ENCODE peak calls at places on chromosomes 16 and 17, in seven cellular contexts. W is HEK293T, X is WTC11, S is GM12878, E is HCT116, F is K562, B is HepG2. R is an unnamed sample.

GRCh38 chr16:89498839-89499238 is 8.5 kb upstream of the ANKRD11 start:
- DNase-seq in W (no peak), X (no peak), S (no peak), E (no peak), F (no peak), B (no peak), R (no peak)

GRCh38 chr17:43791589-43791988 is 11.4 kb downstream of the CFAP97D1 start:
- DNase-seq in W (peak), X (no peak), S (no peak), E (peak), F (peak), B (peak), R (no peak)

GRCh38 chr16:72021043-72021442 is 12.5 kb downstream of the DHODH start:
- DNase-seq in W (peak), X (peak), S (no peak), E (no peak), F (peak), B (no peak), R (peak)

GRCh38 chr16:50425648-50426047 is 56.9 kb upstream of the BRD7 start:
- DNase-seq in W (no peak), X (no peak), S (no peak), E (no peak), F (peak), B (no peak), R (no peak)

GRCh38 chr16:27164280-27164837 is 39.0 kb upstream of the KDM8 start:
- DNase-seq in W (no peak), X (no peak), S (no peak), E (no peak), F (no peak), B (no peak), R (no peak)

GRCh38 chr16:1412847-1413246 is 1.7 kb downstream of the UNKL start:
- DNase-seq in W (no peak), X (no peak), S (no peak), E (no peak), F (no peak), B (no peak), R (no peak)

GRCh38 chr17:80109066-80109618 is 7.8 kb downstream of the GAA start:
- DNase-seq in W (no peak), X (peak), S (no peak), E (no peak), F (no peak), B (no peak), R (no peak)

GRCh38 chr17:21174719-21175118 is 39.2 kb downstream of the TMEM11 start:
- DNase-seq in W (no peak), X (no peak), S (no peak), E (no peak), F (no peak), B (no peak), R (no peak)

GRCh38 chr17:410674-411401 is 58.2 kb upstream of the RPH3AL start:
- DNase-seq in W (no peak), X (no peak), S (no peak), E (no peak), F (peak), B (no peak), R (peak)

GRCh38 chr16:27088216-27088615 is 21.5 kb downstream of the C16orf82 start:
- DNase-seq in W (no peak), X (no peak), S (no peak), E (no peak), F (no peak), B (no peak), R (no peak)

GRCh38 chr17:19361326-19361725 is 1.2 kb downstream of the B9D1 start:
- DNase-seq in W (no peak), X (no peak), S (no peak), E (no peak), F (no peak), B (no peak), R (no peak)

GRCh38 chr17:45942284-45942683 is 47.9 kb downstream of the MAPT start:
- DNase-seq in W (no peak), X (no peak), S (no peak), E (no peak), F (no peak), B (no peak), R (no peak)

GRCh38 chr17:71392715-71393567 is 727.9 kb upstream of the SOX9 start:
- DNase-seq in W (no peak), X (no peak), S (no peak), E (no peak), F (no peak), B (no peak), R (no peak)

GRCh38 chr17:38595892-38596291 is 9.9 kb downstream of the SRCIN1 start:
- DNase-seq in W (no peak), X (no peak), S (no peak), E (no peak), F (no peak), B (no peak), R (no peak)

GRCh38 chr16:78553268-78554044 is 454.0 kb downstream of the WWOX start:
- DNase-seq in W (no peak), X (no peak), S (no peak), E (no peak), F (peak), B (no peak), R (peak)

GRCh38 chr16:3971261-3971660 is 90.7 kb upstream of the CREBBP start:
- DNase-seq in W (no peak), X (no peak), S (peak), E (no peak), F (no peak), B (no peak), R (no peak)

GRCh38 chr17:60390881-60391418 is 983 bp downstream of the USP32 start:
- DNase-seq in W (peak), X (no peak), S (no peak), E (no peak), F (no peak), B (peak), R (no peak)

GRCh38 chr17:12070561-12070960 is 49.9 kb downstream of the MAP2K4 start:
- DNase-seq in W (no peak), X (no peak), S (no peak), E (no peak), F (no peak), B (no peak), R (no peak)
- TF ChIP-seq SP1 in W (no peak), X (no peak), S (no peak), E (no peak), F (no peak), B (no peak), R (no peak)

GRCh38 chr17:41812176-41813038 is at the start of gene FKBP10:
- DNase-seq in W (peak), X (peak), S (no peak), E (peak), F (no peak), B (peak), R (peak)
- TF ChIP-seq SP1 in W (no peak), X (peak), S (no peak), E (peak), F (no peak), B (no peak), R (peak)

DNA sequence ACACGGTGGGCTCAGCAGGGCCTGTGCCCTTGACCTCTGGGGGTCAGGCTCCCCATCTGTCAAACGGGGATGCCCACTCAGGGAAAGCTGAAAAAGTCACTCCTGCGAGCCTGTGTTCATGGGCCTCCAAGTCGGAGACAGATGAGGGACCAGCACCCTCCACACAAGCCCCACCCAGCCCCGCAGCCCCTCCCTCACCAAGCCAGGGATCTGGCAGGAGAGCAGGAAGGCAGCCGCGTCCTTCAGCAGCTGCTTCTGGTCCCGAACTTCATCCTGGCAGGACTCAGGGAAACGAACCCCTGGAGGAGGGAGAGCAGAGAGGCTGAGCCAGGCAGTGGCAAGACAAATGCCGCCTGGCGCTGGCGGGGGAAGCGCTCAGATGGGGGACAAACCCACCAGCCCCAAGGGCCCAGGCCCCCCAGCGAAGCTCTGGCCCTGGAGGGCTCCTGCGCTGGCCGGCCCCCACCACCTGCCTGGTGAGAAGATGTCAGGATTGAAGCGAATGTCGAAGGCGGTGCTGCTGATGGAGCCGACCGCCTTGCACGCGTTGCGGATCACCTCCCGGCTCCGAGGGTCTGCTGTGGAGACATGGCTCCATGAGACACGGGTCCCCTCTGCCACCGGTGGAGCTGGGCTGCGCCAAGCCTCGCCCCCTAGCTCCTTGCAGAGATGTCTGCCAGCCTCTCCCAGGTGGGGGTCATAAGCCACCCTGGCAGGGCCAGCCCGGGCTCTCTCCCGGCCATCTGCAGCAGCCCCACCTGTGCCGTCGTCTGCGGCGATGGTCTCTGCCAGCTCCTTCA is 15.4 kb downstream of the CLUH start:
- DNase-seq in W (no peak), X (peak), S (no peak), E (no peak), F (peak), B (no peak), R (no peak)
- TF ChIP-seq SP1 in W (no peak), X (no peak), S (no peak), E (no peak), F (no peak), B (no peak), R (no peak)

DNA sequence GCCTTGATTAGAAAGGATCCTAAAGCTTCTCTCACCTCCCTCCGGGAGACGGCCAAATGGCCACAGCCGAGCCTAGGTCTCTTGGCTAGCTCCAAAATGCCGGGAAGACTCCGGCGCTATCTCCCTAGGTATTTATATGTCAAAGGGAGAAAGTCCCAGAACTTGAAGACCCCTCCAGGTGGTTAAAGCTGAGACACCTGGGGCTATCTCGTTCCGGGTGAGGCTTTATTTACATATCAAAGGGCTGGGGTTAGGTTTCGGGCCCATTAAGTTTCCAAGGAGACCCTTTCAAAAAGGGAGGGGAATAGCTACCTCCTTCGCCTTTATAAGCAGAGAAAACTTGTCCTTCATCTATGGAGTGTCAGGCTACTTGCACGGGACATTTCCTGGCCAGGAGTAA is 70.9 kb upstream of the KIFC3 start:
- DNase-seq in W (no peak), X (peak), S (no peak), E (no peak), F (no peak), B (no peak), R (peak)
- TF ChIP-seq SP1 in W (no peak), X (peak), S (no peak), E (no peak), F (no peak), B (no peak), R (peak)

R was measured in H1.